ENCODE peak calls at places on chromosomes 2 and 18, in six cellular contexts. U is naive thymus-derived CD4-positive, alpha-beta T cell; Z is kidney; N is neuronal stem cell; F is heart left ventricle; T is iPS DF 6.9. W is an unnamed sample.
A peak's percentile ranks its signal among the peaks of the same experiment; 100 is the strongest.

GRCh38 chr2:122651236-122651635 is 895.8 kb downstream of the TSN start:
- DNase-seq in U (no peak), Z (no peak), N (no peak), F (no peak), T (no peak), W (no peak)

GRCh38 chr2:74778381-74779371 is 55.3 kb upstream of the HK2 start:
- DNase-seq in U (no peak), Z (no peak), N (peak; percentile 68), F (no peak), T (peak; percentile 43), W (no peak)

GRCh38 chr2:10987861-10988260 is 76.1 kb downstream of the KCNF1 start:
- DNase-seq in U (no peak), Z (no peak), N (no peak), F (no peak), T (no peak), W (no peak)

GRCh38 chr18:36757081-36757480 is 71.7 kb downstream of the TPGS2 start:
- DNase-seq in U (no peak), Z (no peak), N (peak; percentile 27), F (no peak), T (peak; percentile 13), W (no peak)

GRCh38 chr2:218711550-218711929 is 905 bp downstream of the TTLL4 start:
- DNase-seq in U (no peak), Z (no peak), N (no peak), F (no peak), T (no peak), W (no peak)

GRCh38 chr2:117858892-117859531 is 44.5 kb downstream of the DDX18 start:
- DNase-seq in U (no peak), Z (no peak), N (no peak), F (no peak), T (no peak), W (no peak)

GRCh38 chr2:161722547-161723503 is 98.6 kb downstream of the SLC4A10 start:
- DNase-seq in U (no peak), Z (no peak), N (no peak), F (no peak), T (no peak), W (no peak)

GRCh38 chr2:36707050-36707449 is 10.5 kb downstream of the VIT start:
- DNase-seq in U (no peak), Z (no peak), N (no peak), F (no peak), T (no peak), W (no peak)

GRCh38 chr2:120797421-120798289 is 62.0 kb downstream of the GLI2 start:
- DNase-seq in U (no peak), Z (no peak), N (no peak), F (no peak), T (no peak), W (no peak)

GRCh38 chr2:37367310-37367709 is 22.9 kb downstream of the QPCT start:
- DNase-seq in U (no peak), Z (no peak), N (no peak), F (no peak), T (no peak), W (no peak)

GRCh38 chr2:193409951-193410350 is 1215.2 kb upstream of the TMEFF2 start:
- DNase-seq in U (no peak), Z (no peak), N (peak; percentile 32), F (no peak), T (no peak), W (no peak)

GRCh38 chr2:196249860-196250259 is 78.5 kb upstream of the STK17B start:
- DNase-seq in U (no peak), Z (no peak), N (no peak), F (no peak), T (no peak), W (no peak)

GRCh38 chr2:9973691-9974090 is 22.2 kb downstream of the GRHL1 start:
- DNase-seq in U (no peak), Z (no peak), N (no peak), F (no peak), T (no peak), W (no peak)

GRCh38 chr2:99340669-99341236 is 3.6 kb downstream of the EIF5B start:
- DNase-seq in U (no peak), Z (no peak), N (no peak), F (no peak), T (no peak), W (no peak)

GRCh38 chr2:66334237-66335054 is 100.5 kb upstream of the MEIS1 start:
- DNase-seq in U (no peak), Z (no peak), N (no peak), F (no peak), T (no peak), W (no peak)

DNA sequence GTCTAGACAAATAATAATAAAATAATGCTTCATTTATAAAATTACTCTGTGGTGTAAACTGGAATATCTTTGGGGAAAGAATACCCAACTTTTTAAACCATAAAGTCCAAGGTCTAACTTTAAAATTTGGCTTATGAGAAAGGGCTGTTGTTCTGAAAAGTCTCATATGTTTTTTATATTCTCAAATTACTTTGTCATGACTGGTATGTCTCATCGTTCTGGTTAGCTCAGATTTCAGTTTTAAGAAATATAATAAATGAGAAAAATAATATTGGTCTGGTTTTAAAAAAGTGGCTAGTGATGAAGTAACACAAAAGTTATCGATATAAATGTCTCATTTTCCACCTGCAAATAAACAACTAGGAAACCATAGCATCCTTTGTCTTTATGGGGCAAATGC is 1658.1 kb downstream of the LRP1B start:
- DNase-seq in U (no peak), Z (no peak), N (no peak), F (no peak), T (no peak), W (no peak)
- H3K27ac ChIP-seq in U (no peak overlapping the region), Z (no peak overlapping the region), N (no peak overlapping the region), F (no peak overlapping the region), T (no peak overlapping the region), W (no peak overlapping the region)

GRCh38 chr18:75248426-75249191 is 38.0 kb downstream of the TSHZ1 start:
- DNase-seq in U (no peak), Z (peak; percentile 74), N (no peak), F (no peak), T (no peak), W (no peak)
- H3K4me1 ChIP-seq in U (peaks cover 31% of the 10 kb centered on the region), Z (peaks cover 16% of the 10 kb centered on the region), N (no peaks in the 10 kb centered on the region), F (peaks cover 39% of the 10 kb centered on the region), T (no peaks in the 10 kb centered on the region), W (peaks cover 48% of the 10 kb centered on the region)

GRCh38 chr18:78739115-78739514 is 240.5 kb upstream of the SALL3 start:
- DNase-seq in U (no peak), Z (no peak), N (no peak), F (no peak), T (no peak), W (no peak)
- H3K9me3 ChIP-seq in U (no peaks in the 10 kb centered on the region), Z (no peaks in the 10 kb centered on the region), N (peaks cover 3% of the 10 kb centered on the region), F (no peaks in the 10 kb centered on the region), T (no peaks in the 10 kb centered on the region), W (no peaks in the 10 kb centered on the region)

DNA sequence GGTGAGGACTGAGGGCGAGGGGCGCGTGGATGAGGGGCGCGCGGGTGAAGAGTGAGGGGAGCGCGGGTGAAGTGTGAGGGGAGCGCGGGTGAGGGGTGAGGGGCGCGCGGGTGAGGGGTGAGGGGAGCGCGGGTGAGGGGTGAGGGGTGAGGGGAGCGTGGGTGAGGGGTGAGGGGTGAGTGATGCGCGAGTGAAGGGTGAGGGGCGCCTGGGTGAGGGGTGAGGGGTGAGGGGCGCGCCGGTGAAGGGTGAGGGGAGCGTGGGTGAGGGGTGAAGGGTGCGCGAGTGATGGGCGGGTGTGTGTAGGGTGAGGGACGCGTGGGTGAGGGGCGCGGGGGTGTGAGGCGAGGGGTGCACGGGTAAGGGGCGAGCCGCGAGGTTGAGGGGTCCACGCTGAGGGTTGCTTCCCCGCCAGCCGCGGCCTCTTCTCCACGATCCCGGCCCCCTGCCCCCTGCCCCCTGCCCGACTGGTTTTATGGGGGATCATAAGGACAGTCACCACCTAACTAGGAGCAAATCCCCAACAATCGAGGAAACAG is 1.1 kb upstream of the SLC66A2 start:
- DNase-seq in U (no peak), Z (peak; percentile 83), N (no peak), F (no peak), T (no peak), W (no peak)
- H3K27ac ChIP-seq in U (peak overlapping the region; percentile 88), Z (no peak overlapping the region), N (no peak overlapping the region), F (peak overlapping the region; percentile 94), T (no peak overlapping the region), W (no peak overlapping the region)

GRCh38 chr2:176131617-176132396 is 2.3 kb downstream of the HOXD8 start:
- DNase-seq in U (no peak), Z (no peak), N (no peak), F (no peak), T (no peak), W (no peak)

GRCh38 chr2:176132397-176133086 is 3.0 kb downstream of the HOXD8 start:
- DNase-seq in U (no peak), Z (peak; percentile 43), N (no peak), F (no peak), T (no peak), W (no peak)

GRCh38 chr2:176133366-176133765 is 3.9 kb downstream of the HOXD8 start:
- DNase-seq in U (no peak), Z (no peak), N (no peak), F (no peak), T (no peak), W (no peak)

GRCh38 chr2:176134978-176135575 is 5.6 kb downstream of the HOXD8 start:
- DNase-seq in U (no peak), Z (peak; percentile 51), N (no peak), F (no peak), T (no peak), W (no peak)

GRCh38 chr2:176134045-176134444 is 4.5 kb downstream of the HOXD8 start:
- DNase-seq in U (no peak), Z (no peak), N (no peak), F (no peak), T (no peak), W (no peak)
- H3K4me1 ChIP-seq in U (peaks cover 3% of the 10 kb centered on the region), Z (peaks cover 12% of the 10 kb centered on the region), N (no peaks in the 10 kb centered on the region), F (peaks cover 4% of the 10 kb centered on the region), T (peaks cover 6% of the 10 kb centered on the region), W (peaks cover 29% of the 10 kb centered on the region)

GRCh38 chr2:112031473-112031872 is 23.6 kb upstream of the TMEM87B start:
- DNase-seq in U (no peak), Z (no peak), N (no peak), F (no peak), T (no peak), W (no peak)

GRCh38 chr2:112031916-112032582 is 23.0 kb upstream of the TMEM87B start:
- DNase-seq in U (no peak), Z (no peak), N (no peak), F (no peak), T (no peak), W (no peak)

GRCh38 chr2:112032615-112033457 is 22.2 kb upstream of the TMEM87B start:
- DNase-seq in U (no peak), Z (no peak), N (no peak), F (peak; percentile 38), T (no peak), W (no peak)

GRCh38 chr2:112033600-112033999 is 21.5 kb upstream of the TMEM87B start:
- DNase-seq in U (no peak), Z (no peak), N (no peak), F (no peak), T (no peak), W (no peak)

DNA sequence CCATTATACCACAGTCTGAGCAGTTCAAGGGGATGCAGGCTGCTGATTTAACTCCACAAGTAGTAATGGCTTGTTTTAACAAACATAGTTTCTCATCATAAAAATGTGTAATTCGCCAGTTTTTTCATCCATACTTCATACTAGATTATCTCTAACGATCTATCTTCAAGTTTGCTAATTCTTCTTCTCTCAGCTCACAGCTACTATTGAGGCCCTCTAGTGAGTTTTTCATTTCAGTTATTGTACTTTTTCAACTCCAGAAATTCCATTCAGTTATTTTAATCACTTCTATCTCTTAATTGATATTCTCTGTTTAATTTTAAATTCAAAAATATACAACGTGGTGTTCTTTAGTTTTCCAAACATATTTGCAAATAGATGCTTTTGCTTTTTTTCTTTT is 20.1 kb upstream of the TMEM87B start:
- DNase-seq in U (no peak), Z (no peak), N (no peak), F (no peak), T (no peak), W (no peak)
- H3K9me3 ChIP-seq in U (no peaks in the 10 kb centered on the region), Z (no peaks in the 10 kb centered on the region), N (no peaks in the 10 kb centered on the region), F (no peaks in the 10 kb centered on the region), T (no peaks in the 10 kb centered on the region), W (no peaks in the 10 kb centered on the region)

W was measured in CD8-positive, alpha-beta memory T cell.